ENCODE peak calls at places on chromosomes 12 and 14, in six cellular contexts. One of them, this sample, is unnamed.
A peak's percentile ranks its signal among the peaks of the same experiment; 100 is the strongest.

GRCh38 chr12:131222271-131223139 is 268.8 kb downstream of the ADGRD1 start:
- DNase-seq in RPMI7951: peak; percentile 31
- DNase-seq in EL: no peak
- DNase-seq in stimulated activated CD4-positive, alpha-beta T cell treated with anti-CD3 and anti-CD28 coated beads, Interleukin-2, amount 100 ng/mL, for 48 hours: no peak
- DNase-seq in NCI-H2081: no peak
- DNase-seq in breast epithelium: no peak
- DNase-seq in this sample: no peak

GRCh38 chr12:124663771-124664366 is 96.5 kb upstream of the NCOR2 start:
- DNase-seq in RPMI7951: peak; percentile 51
- DNase-seq in EL: no peak
- DNase-seq in stimulated activated CD4-positive, alpha-beta T cell treated with anti-CD3 and anti-CD28 coated beads, Interleukin-2, amount 100 ng/mL, for 48 hours: no peak
- DNase-seq in NCI-H2081: no peak
- DNase-seq in breast epithelium: no peak
- DNase-seq in this sample: no peak

GRCh38 chr12:17992002-17992656 is 97.9 kb downstream of the RERGL start:
- DNase-seq in RPMI7951: peak; percentile 21
- DNase-seq in EL: peak; percentile 45
- DNase-seq in stimulated activated CD4-positive, alpha-beta T cell treated with anti-CD3 and anti-CD28 coated beads, Interleukin-2, amount 100 ng/mL, for 48 hours: no peak
- DNase-seq in NCI-H2081: peak; percentile 81
- DNase-seq in breast epithelium: no peak
- DNase-seq in this sample: peak; percentile 28

GRCh38 chr14:63614964-63615363 is 26.7 kb downstream of the WDR89 start:
- DNase-seq in RPMI7951: peak; percentile 21
- DNase-seq in EL: peak; percentile 44
- DNase-seq in stimulated activated CD4-positive, alpha-beta T cell treated with anti-CD3 and anti-CD28 coated beads, Interleukin-2, amount 100 ng/mL, for 48 hours: no peak
- DNase-seq in NCI-H2081: no peak
- DNase-seq in breast epithelium: no peak
- DNase-seq in this sample: no peak

GRCh38 chr12:109394891-109395290 is 47.2 kb downstream of the MYO1H start:
- DNase-seq in RPMI7951: no peak
- DNase-seq in EL: no peak
- DNase-seq in stimulated activated CD4-positive, alpha-beta T cell treated with anti-CD3 and anti-CD28 coated beads, Interleukin-2, amount 100 ng/mL, for 48 hours: no peak
- DNase-seq in NCI-H2081: no peak
- DNase-seq in breast epithelium: no peak
- DNase-seq in this sample: no peak

GRCh38 chr12:104387190-104387589 is 69.6 kb upstream of the CHST11 start:
- DNase-seq in RPMI7951: no peak
- DNase-seq in EL: no peak
- DNase-seq in stimulated activated CD4-positive, alpha-beta T cell treated with anti-CD3 and anti-CD28 coated beads, Interleukin-2, amount 100 ng/mL, for 48 hours: no peak
- DNase-seq in NCI-H2081: no peak
- DNase-seq in breast epithelium: no peak
- DNase-seq in this sample: no peak

GRCh38 chr14:58104808-58105207 is 47.2 kb downstream of the ARMH4 start:
- DNase-seq in RPMI7951: peak; percentile 9
- DNase-seq in EL: peak; percentile 58
- DNase-seq in stimulated activated CD4-positive, alpha-beta T cell treated with anti-CD3 and anti-CD28 coated beads, Interleukin-2, amount 100 ng/mL, for 48 hours: no peak
- DNase-seq in NCI-H2081: no peak
- DNase-seq in breast epithelium: no peak
- DNase-seq in this sample: no peak

GRCh38 chr14:79356040-79356439 is 855.3 kb downstream of the DIO2 start:
- DNase-seq in RPMI7951: no peak
- DNase-seq in EL: no peak
- DNase-seq in stimulated activated CD4-positive, alpha-beta T cell treated with anti-CD3 and anti-CD28 coated beads, Interleukin-2, amount 100 ng/mL, for 48 hours: no peak
- DNase-seq in NCI-H2081: no peak
- DNase-seq in breast epithelium: no peak
- DNase-seq in this sample: no peak

GRCh38 chr14:89259951-89260350 is 157.1 kb downstream of the FOXN3 start:
- DNase-seq in RPMI7951: no peak
- DNase-seq in EL: no peak
- DNase-seq in stimulated activated CD4-positive, alpha-beta T cell treated with anti-CD3 and anti-CD28 coated beads, Interleukin-2, amount 100 ng/mL, for 48 hours: no peak
- DNase-seq in NCI-H2081: no peak
- DNase-seq in breast epithelium: no peak
- DNase-seq in this sample: no peak

GRCh38 chr14:24910408-24910986 is 139.4 kb downstream of the STXBP6 start:
- DNase-seq in RPMI7951: no peak
- DNase-seq in EL: no peak
- DNase-seq in stimulated activated CD4-positive, alpha-beta T cell treated with anti-CD3 and anti-CD28 coated beads, Interleukin-2, amount 100 ng/mL, for 48 hours: no peak
- DNase-seq in NCI-H2081: no peak
- DNase-seq in breast epithelium: no peak
- DNase-seq in this sample: no peak

GRCh38 chr14:59274991-59275391 is 86.5 kb downstream of the DAAM1 start:
- DNase-seq in RPMI7951: no peak
- DNase-seq in EL: peak; percentile 34
- DNase-seq in stimulated activated CD4-positive, alpha-beta T cell treated with anti-CD3 and anti-CD28 coated beads, Interleukin-2, amount 100 ng/mL, for 48 hours: no peak
- DNase-seq in NCI-H2081: no peak
- DNase-seq in breast epithelium: no peak
- DNase-seq in this sample: peak; percentile 8

GRCh38 chr12:57543666-57544065 is 3.3 kb downstream of the DCTN2 start:
- DNase-seq in RPMI7951: no peak
- DNase-seq in EL: peak; percentile 29
- DNase-seq in stimulated activated CD4-positive, alpha-beta T cell treated with anti-CD3 and anti-CD28 coated beads, Interleukin-2, amount 100 ng/mL, for 48 hours: no peak
- DNase-seq in NCI-H2081: peak; percentile 46
- DNase-seq in breast epithelium: no peak
- DNase-seq in this sample: peak; percentile 24

GRCh38 chr14:73787760-73788508 is 63.7 kb upstream of the PTGR2 start:
- DNase-seq in RPMI7951: no peak
- DNase-seq in EL: peak; percentile 42
- DNase-seq in stimulated activated CD4-positive, alpha-beta T cell treated with anti-CD3 and anti-CD28 coated beads, Interleukin-2, amount 100 ng/mL, for 48 hours: peak; percentile 39
- DNase-seq in NCI-H2081: no peak
- DNase-seq in breast epithelium: no peak
- DNase-seq in this sample: no peak

GRCh38 chr12:120725659-120726509 is at the start of gene ACADS:
- DNase-seq in RPMI7951: peak; percentile 79
- DNase-seq in EL: peak; percentile 85
- DNase-seq in stimulated activated CD4-positive, alpha-beta T cell treated with anti-CD3 and anti-CD28 coated beads, Interleukin-2, amount 100 ng/mL, for 48 hours: peak; percentile 87
- DNase-seq in NCI-H2081: peak; percentile 86
- DNase-seq in breast epithelium: peak; percentile 86
- DNase-seq in this sample: peak; percentile 76

GRCh38 chr14:72513994-72514659 is 379.8 kb downstream of the DPF3 start:
- DNase-seq in RPMI7951: peak; percentile 59
- DNase-seq in EL: peak; percentile 68
- DNase-seq in stimulated activated CD4-positive, alpha-beta T cell treated with anti-CD3 and anti-CD28 coated beads, Interleukin-2, amount 100 ng/mL, for 48 hours: peak; percentile 7
- DNase-seq in NCI-H2081: no peak
- DNase-seq in breast epithelium: no peak
- DNase-seq in this sample: no peak

GRCh38 chr12:179885-180284 is 34.1 kb downstream of the SLC6A12 start:
- DNase-seq in RPMI7951: no peak
- DNase-seq in EL: no peak
- DNase-seq in stimulated activated CD4-positive, alpha-beta T cell treated with anti-CD3 and anti-CD28 coated beads, Interleukin-2, amount 100 ng/mL, for 48 hours: no peak
- DNase-seq in NCI-H2081: no peak
- DNase-seq in breast epithelium: no peak
- DNase-seq in this sample: no peak

This sample was measured in NCI-H1092 treated with DMSO at 0.1 percent for 48 hours.